ENCODE peak calls at places on chromosome X, in five cellular contexts. I, S, P, L and U are unnamed samples.

GRCh38 chrX:42943051-42943450 is 165.1 kb upstream of the PPP1R2C start:
- DNase-seq in I (no peak), S (no peak), P (no peak), L (no peak), U (no peak)

GRCh38 chrX:96433409-96434122 is 251.1 kb upstream of the DIAPH2 start:
- DNase-seq in I (no peak), S (no peak), P (no peak), L (peak; percentile 69), U (no peak)

GRCh38 chrX:69321006-69321655 is 155.9 kb upstream of the PJA1 start:
- DNase-seq in I (no peak), S (no peak), P (no peak), L (no peak), U (no peak)

GRCh38 chrX:74119016-74119910 is 184.7 kb upstream of the ZCCHC13 start:
- DNase-seq in I (no peak), S (no peak), P (peak; percentile 32), L (peak; percentile 78), U (peak; percentile 37)

GRCh38 chrX:113330416-113330815 is 489.8 kb upstream of the AMOT start:
- DNase-seq in I (no peak), S (no peak), P (no peak), L (no peak), U (peak; percentile 72)

GRCh38 chrX:128518508-128518907 is 466.3 kb upstream of the ACTRT1 start:
- DNase-seq in I (no peak), S (no peak), P (peak; percentile 25), L (no peak), U (no peak)

GRCh38 chrX:150406559-150406958 is 43.4 kb downstream of the MAMLD1 start:
- DNase-seq in I (no peak), S (no peak), P (no peak), L (no peak), U (no peak)

GRCh38 chrX:109448539-109448938 is 33.3 kb downstream of the GUCY2F start:
- DNase-seq in I (peak; percentile 0), S (no peak), P (no peak), L (no peak), U (no peak)

GRCh38 chrX:124300412-124300811 is 32.0 kb upstream of the TEX13D start:
- DNase-seq in I (no peak), S (no peak), P (no peak), L (no peak), U (no peak)

GRCh38 chrX:87160435-87161010 is 357.1 kb upstream of the KLHL4 start:
- DNase-seq in I (no peak), S (no peak), P (no peak), L (no peak), U (no peak)

GRCh38 chrX:22128961-22129360 is 96.8 kb downstream of the PHEX start:
- DNase-seq in I (no peak), S (no peak), P (no peak), L (no peak), U (no peak)

GRCh38 chrX:74249963-74250362 is 54.0 kb upstream of the ZCCHC13 start:
- DNase-seq in I (no peak), S (no peak), P (no peak), L (no peak), U (no peak)

GRCh38 chrX:108671526-108671925 is 64.8 kb downstream of the IRS4 start:
- DNase-seq in I (no peak), S (no peak), P (no peak), L (no peak), U (no peak)

GRCh38 chrX:115946059-115946458 is 224.5 kb upstream of the AGTR2 start:
- DNase-seq in I (no peak), S (no peak), P (no peak), L (no peak), U (no peak)

GRCh38 chrX:74018253-74018652 is 285.7 kb upstream of the ZCCHC13 start:
- DNase-seq in I (no peak), S (no peak), P (no peak), L (no peak), U (no peak)

GRCh38 chrX:130529531-130529930 is 127.7 kb downstream of the RBMX2 start:
- DNase-seq in I (no peak), S (no peak), P (no peak), L (no peak), U (peak; percentile 11)

GRCh38 chrX:76029385-76029784 is 143.5 kb upstream of the PBDC1 start:
- DNase-seq in I (no peak), S (no peak), P (no peak), L (no peak), U (no peak)

GRCh38 chrX:103571726-103572125 is 13.6 kb upstream of the TCEAL4 start:
- DNase-seq in I (no peak), S (no peak), P (no peak), L (no peak), U (no peak)

GRCh38 chrX:155070038-155070437 is 898 bp downstream of the CMC4 start:
- DNase-seq in I (no peak), S (no peak), P (no peak), L (no peak), U (no peak)

GRCh38 chrX:12378706-12379105 is 240.4 kb downstream of the FRMPD4 start:
- DNase-seq in I (no peak), S (no peak), P (no peak), L (no peak), U (no peak)

GRCh38 chrX:29468911-29469494 is 746.4 kb upstream of the MAGEB2 start:
- DNase-seq in I (no peak), S (no peak), P (peak; percentile 18), L (no peak), U (no peak)

GRCh38 chrX:78769356-78769755 is 21.8 kb downstream of the LPAR4 start:
- DNase-seq in I (no peak), S (no peak), P (no peak), L (no peak), U (no peak)

GRCh38 chrX:137545711-137546651 is 19.9 kb upstream of the ZIC3 start:
- DNase-seq in I (no peak), S (no peak), P (no peak), L (no peak), U (no peak)

GRCh38 chrX:8504451-8504850 is 39.8 kb downstream of the VCX3B start:
- DNase-seq in I (no peak), S (no peak), P (peak; percentile 57), L (peak; percentile 78), U (no peak)

GRCh38 chrX:21926116-21926515 is 14.4 kb upstream of the SMS start:
- DNase-seq in I (no peak), S (no peak), P (peak; percentile 60), L (no peak), U (peak; percentile 23)

GRCh38 chrX:118627084-118627758 is 100.2 kb upstream of the IL13RA1 start:
- DNase-seq in I (peak; percentile 11), S (no peak), P (peak; percentile 8), L (peak; percentile 46), U (no peak)

GRCh38 chrX:35711281-35711680 is 86.9 kb upstream of the MAGEB16 start:
- DNase-seq in I (no peak), S (no peak), P (peak; percentile 28), L (no peak), U (no peak)